ENCODE peak calls at places on chromosomes 13 and 19, in ten cellular contexts. One of them, this sample, is unnamed.

GRCh38 chr19:12984683-12985048 is 10.6 kb upstream of the NFIX start:
- DNase-seq in progenitor cell of endocrine pancreas: no peak
- DNase-seq in ascending aorta: no peak
- DNase-seq in ELR: no peak
- DNase-seq in H1: no peak
- DNase-seq in hypothalamus: peak
- DNase-seq in left colon: no peak
- DNase-seq in T-helper 17 cell: no peak
- DNase-seq in HEK293T: no peak
- DNase-seq in NCI-H774: no peak
- DNase-seq in this sample: no peak

GRCh38 chr13:27379694-27380596 is 44.5 kb upstream of the GTF3A start:
- DNase-seq in progenitor cell of endocrine pancreas: peak
- DNase-seq in ascending aorta: no peak
- DNase-seq in ELR: peak
- DNase-seq in H1: peak
- DNase-seq in hypothalamus: peak
- DNase-seq in left colon: peak
- DNase-seq in T-helper 17 cell: no peak
- DNase-seq in HEK293T: peak
- DNase-seq in NCI-H774: peak
- DNase-seq in this sample: peak

GRCh38 chr19:10001899-10002298 is 8.4 kb downstream of the COL5A3 start:
- DNase-seq in progenitor cell of endocrine pancreas: no peak
- DNase-seq in ascending aorta: no peak
- DNase-seq in ELR: peak
- DNase-seq in H1: peak
- DNase-seq in hypothalamus: no peak
- DNase-seq in left colon: peak
- DNase-seq in T-helper 17 cell: no peak
- DNase-seq in HEK293T: peak
- DNase-seq in NCI-H774: no peak
- DNase-seq in this sample: no peak

GRCh38 chr19:11347546-11347945 is 1.2 kb downstream of the CCDC159 start:
- DNase-seq in progenitor cell of endocrine pancreas: no peak
- DNase-seq in ascending aorta: no peak
- DNase-seq in ELR: no peak
- DNase-seq in H1: no peak
- DNase-seq in hypothalamus: no peak
- DNase-seq in left colon: no peak
- DNase-seq in T-helper 17 cell: no peak
- DNase-seq in HEK293T: no peak
- DNase-seq in NCI-H774: no peak
- DNase-seq in this sample: no peak

GRCh38 chr13:90070362-90070761 is 1277.1 kb upstream of the MIR17HG start:
- DNase-seq in progenitor cell of endocrine pancreas: no peak
- DNase-seq in ascending aorta: no peak
- DNase-seq in ELR: no peak
- DNase-seq in H1: no peak
- DNase-seq in hypothalamus: no peak
- DNase-seq in left colon: no peak
- DNase-seq in T-helper 17 cell: no peak
- DNase-seq in HEK293T: no peak
- DNase-seq in NCI-H774: no peak
- DNase-seq in this sample: no peak

GRCh38 chr13:78787189-78787588 is 128.2 kb upstream of the OBI1 start:
- DNase-seq in progenitor cell of endocrine pancreas: no peak
- DNase-seq in ascending aorta: no peak
- DNase-seq in ELR: no peak
- DNase-seq in H1: no peak
- DNase-seq in hypothalamus: no peak
- DNase-seq in left colon: no peak
- DNase-seq in T-helper 17 cell: no peak
- DNase-seq in HEK293T: no peak
- DNase-seq in NCI-H774: peak
- DNase-seq in this sample: no peak

GRCh38 chr13:109393045-109393444 is 393.3 kb downstream of the IRS2 start:
- DNase-seq in progenitor cell of endocrine pancreas: no peak
- DNase-seq in ascending aorta: no peak
- DNase-seq in ELR: no peak
- DNase-seq in H1: no peak
- DNase-seq in hypothalamus: no peak
- DNase-seq in left colon: no peak
- DNase-seq in T-helper 17 cell: no peak
- DNase-seq in HEK293T: no peak
- DNase-seq in NCI-H774: no peak
- DNase-seq in this sample: no peak

GRCh38 chr19:7122701-7123100 is 53.2 kb downstream of the ZNF557 start:
- DNase-seq in progenitor cell of endocrine pancreas: no peak
- DNase-seq in ascending aorta: no peak
- DNase-seq in ELR: no peak
- DNase-seq in H1: no peak
- DNase-seq in hypothalamus: no peak
- DNase-seq in left colon: no peak
- DNase-seq in T-helper 17 cell: no peak
- DNase-seq in HEK293T: no peak
- DNase-seq in NCI-H774: no peak
- DNase-seq in this sample: no peak

GRCh38 chr19:918481-919156 is 1.5 kb downstream of the KISS1R start:
- DNase-seq in progenitor cell of endocrine pancreas: no peak
- DNase-seq in ascending aorta: no peak
- DNase-seq in ELR: no peak
- DNase-seq in H1: no peak
- DNase-seq in hypothalamus: no peak
- DNase-seq in left colon: no peak
- DNase-seq in T-helper 17 cell: no peak
- DNase-seq in HEK293T: no peak
- DNase-seq in NCI-H774: no peak
- DNase-seq in this sample: no peak

GRCh38 chr13:61013782-61014181 is 401.9 kb downstream of the PCDH20 start:
- DNase-seq in progenitor cell of endocrine pancreas: no peak
- DNase-seq in ascending aorta: no peak
- DNase-seq in ELR: no peak
- DNase-seq in H1: no peak
- DNase-seq in hypothalamus: no peak
- DNase-seq in left colon: no peak
- DNase-seq in T-helper 17 cell: no peak
- DNase-seq in HEK293T: no peak
- DNase-seq in NCI-H774: no peak
- DNase-seq in this sample: no peak

GRCh38 chr13:110447058-110447511 is 114.4 kb downstream of the RAB20 start:
- DNase-seq in progenitor cell of endocrine pancreas: no peak
- DNase-seq in ascending aorta: no peak
- DNase-seq in ELR: no peak
- DNase-seq in H1: no peak
- DNase-seq in hypothalamus: no peak
- DNase-seq in left colon: no peak
- DNase-seq in T-helper 17 cell: no peak
- DNase-seq in HEK293T: no peak
- DNase-seq in NCI-H774: no peak
- DNase-seq in this sample: no peak

GRCh38 chr19:50330365-50331078 is 1.3 kb upstream of the KCNC3 start:
- DNase-seq in progenitor cell of endocrine pancreas: peak
- DNase-seq in ascending aorta: no peak
- DNase-seq in ELR: peak
- DNase-seq in H1: peak
- DNase-seq in hypothalamus: peak
- DNase-seq in left colon: peak
- DNase-seq in T-helper 17 cell: peak
- DNase-seq in HEK293T: peak
- DNase-seq in NCI-H774: peak
- DNase-seq in this sample: peak

GRCh38 chr13:61880576-61881283 is 465.1 kb upstream of the PCDH20 start:
- DNase-seq in progenitor cell of endocrine pancreas: no peak
- DNase-seq in ascending aorta: no peak
- DNase-seq in ELR: peak
- DNase-seq in H1: no peak
- DNase-seq in hypothalamus: no peak
- DNase-seq in left colon: no peak
- DNase-seq in T-helper 17 cell: no peak
- DNase-seq in HEK293T: peak
- DNase-seq in NCI-H774: no peak
- DNase-seq in this sample: peak

GRCh38 chr19:6214881-6215541 is 64.8 kb downstream of the MLLT1 start:
- DNase-seq in progenitor cell of endocrine pancreas: no peak
- DNase-seq in ascending aorta: no peak
- DNase-seq in ELR: no peak
- DNase-seq in H1: no peak
- DNase-seq in hypothalamus: no peak
- DNase-seq in left colon: no peak
- DNase-seq in T-helper 17 cell: no peak
- DNase-seq in HEK293T: no peak
- DNase-seq in NCI-H774: no peak
- DNase-seq in this sample: no peak

GRCh38 chr19:13920940-13921744 is 15.1 kb downstream of the CC2D1A start:
- DNase-seq in progenitor cell of endocrine pancreas: no peak
- DNase-seq in ascending aorta: no peak
- DNase-seq in ELR: peak
- DNase-seq in H1: peak
- DNase-seq in hypothalamus: peak
- DNase-seq in left colon: no peak
- DNase-seq in T-helper 17 cell: no peak
- DNase-seq in HEK293T: peak
- DNase-seq in NCI-H774: no peak
- DNase-seq in this sample: peak

GRCh38 chr13:30165791-30166190 is 141.6 kb downstream of the KATNAL1 start:
- DNase-seq in progenitor cell of endocrine pancreas: no peak
- DNase-seq in ascending aorta: no peak
- DNase-seq in ELR: no peak
- DNase-seq in H1: no peak
- DNase-seq in hypothalamus: peak
- DNase-seq in left colon: no peak
- DNase-seq in T-helper 17 cell: no peak
- DNase-seq in HEK293T: no peak
- DNase-seq in NCI-H774: no peak
- DNase-seq in this sample: peak

GRCh38 chr13:29571876-29572570 is 23.5 kb downstream of the SLC7A1 start:
- DNase-seq in progenitor cell of endocrine pancreas: no peak
- DNase-seq in ascending aorta: no peak
- DNase-seq in ELR: no peak
- DNase-seq in H1: no peak
- DNase-seq in hypothalamus: no peak
- DNase-seq in left colon: no peak
- DNase-seq in T-helper 17 cell: no peak
- DNase-seq in HEK293T: no peak
- DNase-seq in NCI-H774: no peak
- DNase-seq in this sample: no peak

GRCh38 chr19:40567040-40567749 is 9.5 kb upstream of the SHKBP1 start:
- DNase-seq in progenitor cell of endocrine pancreas: no peak
- DNase-seq in ascending aorta: no peak
- DNase-seq in ELR: peak
- DNase-seq in H1: peak
- DNase-seq in hypothalamus: no peak
- DNase-seq in left colon: no peak
- DNase-seq in T-helper 17 cell: no peak
- DNase-seq in HEK293T: no peak
- DNase-seq in NCI-H774: no peak
- DNase-seq in this sample: no peak

GRCh38 chr13:48950507-48950886 is 25.2 kb upstream of the FNDC3A start:
- DNase-seq in progenitor cell of endocrine pancreas: no peak
- DNase-seq in ascending aorta: no peak
- DNase-seq in ELR: peak
- DNase-seq in H1: no peak
- DNase-seq in hypothalamus: no peak
- DNase-seq in left colon: no peak
- DNase-seq in T-helper 17 cell: no peak
- DNase-seq in HEK293T: no peak
- DNase-seq in NCI-H774: no peak
- DNase-seq in this sample: peak

GRCh38 chr19:43461303-43461702 is 4.1 kb downstream of the LYPD3 start:
- DNase-seq in progenitor cell of endocrine pancreas: no peak
- DNase-seq in ascending aorta: no peak
- DNase-seq in ELR: no peak
- DNase-seq in H1: no peak
- DNase-seq in hypothalamus: no peak
- DNase-seq in left colon: no peak
- DNase-seq in T-helper 17 cell: no peak
- DNase-seq in HEK293T: no peak
- DNase-seq in NCI-H774: no peak
- DNase-seq in this sample: no peak

GRCh38 chr19:51439021-51439465 is 19.2 kb downstream of the SIGLEC8 start:
- DNase-seq in progenitor cell of endocrine pancreas: no peak
- DNase-seq in ascending aorta: no peak
- DNase-seq in ELR: peak
- DNase-seq in H1: no peak
- DNase-seq in hypothalamus: no peak
- DNase-seq in left colon: no peak
- DNase-seq in T-helper 17 cell: no peak
- DNase-seq in HEK293T: no peak
- DNase-seq in NCI-H774: no peak
- DNase-seq in this sample: no peak

GRCh38 chr13:91813255-91813654 is 414.8 kb downstream of the GPC5 start:
- DNase-seq in progenitor cell of endocrine pancreas: no peak
- DNase-seq in ascending aorta: no peak
- DNase-seq in ELR: no peak
- DNase-seq in H1: no peak
- DNase-seq in hypothalamus: no peak
- DNase-seq in left colon: no peak
- DNase-seq in T-helper 17 cell: no peak
- DNase-seq in HEK293T: no peak
- DNase-seq in NCI-H774: no peak
- DNase-seq in this sample: no peak

GRCh38 chr13:47661076-47661475 is 340.0 kb downstream of the SUCLA2 start:
- DNase-seq in progenitor cell of endocrine pancreas: no peak
- DNase-seq in ascending aorta: no peak
- DNase-seq in ELR: peak
- DNase-seq in H1: no peak
- DNase-seq in hypothalamus: no peak
- DNase-seq in left colon: no peak
- DNase-seq in T-helper 17 cell: no peak
- DNase-seq in HEK293T: no peak
- DNase-seq in NCI-H774: no peak
- DNase-seq in this sample: no peak

GRCh38 chr13:58080806-58081205 is 449.3 kb downstream of the PCDH17 start:
- DNase-seq in progenitor cell of endocrine pancreas: no peak
- DNase-seq in ascending aorta: no peak
- DNase-seq in ELR: no peak
- DNase-seq in H1: no peak
- DNase-seq in hypothalamus: no peak
- DNase-seq in left colon: no peak
- DNase-seq in T-helper 17 cell: no peak
- DNase-seq in HEK293T: no peak
- DNase-seq in NCI-H774: no peak
- DNase-seq in this sample: no peak

GRCh38 chr19:28463493-28464053 is 749.4 kb downstream of the UQCRFS1 start:
- DNase-seq in progenitor cell of endocrine pancreas: no peak
- DNase-seq in ascending aorta: no peak
- DNase-seq in ELR: no peak
- DNase-seq in H1: no peak
- DNase-seq in hypothalamus: no peak
- DNase-seq in left colon: no peak
- DNase-seq in T-helper 17 cell: no peak
- DNase-seq in HEK293T: no peak
- DNase-seq in NCI-H774: no peak
- DNase-seq in this sample: no peak

GRCh38 chr13:88622362-88622973 is 951.3 kb downstream of the SLITRK5 start:
- DNase-seq in progenitor cell of endocrine pancreas: no peak
- DNase-seq in ascending aorta: no peak
- DNase-seq in ELR: peak
- DNase-seq in H1: no peak
- DNase-seq in hypothalamus: no peak
- DNase-seq in left colon: no peak
- DNase-seq in T-helper 17 cell: no peak
- DNase-seq in HEK293T: no peak
- DNase-seq in NCI-H774: no peak
- DNase-seq in this sample: no peak

GRCh38 chr13:105428816-105429215 is 1106.6 kb downstream of the EFNB2 start:
- DNase-seq in progenitor cell of endocrine pancreas: no peak
- DNase-seq in ascending aorta: no peak
- DNase-seq in ELR: peak
- DNase-seq in H1: no peak
- DNase-seq in hypothalamus: no peak
- DNase-seq in left colon: no peak
- DNase-seq in T-helper 17 cell: no peak
- DNase-seq in HEK293T: no peak
- DNase-seq in NCI-H774: no peak
- DNase-seq in this sample: no peak

GRCh38 chr13:82912564-82912963 is 969.7 kb downstream of the SLITRK1 start:
- DNase-seq in progenitor cell of endocrine pancreas: no peak
- DNase-seq in ascending aorta: no peak
- DNase-seq in ELR: no peak
- DNase-seq in H1: no peak
- DNase-seq in hypothalamus: no peak
- DNase-seq in left colon: no peak
- DNase-seq in T-helper 17 cell: no peak
- DNase-seq in HEK293T: no peak
- DNase-seq in NCI-H774: no peak
- DNase-seq in this sample: no peak